ENCODE peak calls at places on chromosomes 11 and 22, in seven cellular contexts. T is vagina, E is mammary epithelial cell, J is H9, R is PC-3, V is stomach, G is tibial artery. S is an unnamed sample.
A peak's percentile ranks its signal among the peaks of the same experiment; 100 is the strongest.

GRCh38 chr11:95924414-95924760 is 480 bp upstream of the MTMR2 start:
- DNase-seq in T (no peak), E (peak; percentile 24), J (no peak), R (peak; percentile 76), V (no peak), G (no peak), S (no peak)

GRCh38 chr11:115418626-115419025 is 85.6 kb downstream of the CADM1 start:
- DNase-seq in T (no peak), E (no peak), J (no peak), R (no peak), V (no peak), G (no peak), S (no peak)

GRCh38 chr11:105732611-105733010 is 122.7 kb downstream of the GRIA4 start:
- DNase-seq in T (no peak), E (no peak), J (no peak), R (no peak), V (no peak), G (no peak), S (no peak)

GRCh38 chr11:36103933-36104530 is 160.2 kb downstream of the LDLRAD3 start:
- DNase-seq in T (no peak), E (no peak), J (no peak), R (no peak), V (no peak), G (no peak), S (no peak)

GRCh38 chr11:92911478-92911877 is 58.0 kb upstream of the MTNR1B start:
- DNase-seq in T (no peak), E (no peak), J (no peak), R (no peak), V (no peak), G (no peak), S (no peak)

GRCh38 chr11:133041928-133042890 is 490.1 kb downstream of the OPCML start:
- DNase-seq in T (no peak), E (no peak), J (no peak), R (no peak), V (no peak), G (no peak), S (no peak)

GRCh38 chr11:19872526-19873135 is 160.0 kb downstream of the NAV2 start:
- DNase-seq in T (no peak), E (peak; percentile 78), J (peak; percentile 78), R (no peak), V (no peak), G (no peak), S (no peak)

GRCh38 chr22:24091551-24092420 is 80.7 kb downstream of the CABIN1 start:
- DNase-seq in T (no peak), E (no peak), J (no peak), R (no peak), V (no peak), G (peak; percentile 55), S (peak; percentile 42)

GRCh38 chr11:44269369-44270351 is 40.3 kb downstream of the ALX4 start:
- DNase-seq in T (no peak), E (no peak), J (no peak), R (no peak), V (no peak), G (peak; percentile 42), S (peak; percentile 38)

GRCh38 chr11:57597461-57597892 is at the start of gene SERPING1:
- DNase-seq in T (peak; percentile 96), E (no peak), J (no peak), R (no peak), V (peak; percentile 34), G (peak; percentile 93), S (peak; percentile 77)

GRCh38 chr11:65127473-65128181 is 5.5 kb downstream of the MRPL49 start:
- DNase-seq in T (no peak), E (no peak), J (no peak), R (no peak), V (no peak), G (peak; percentile 44), S (no peak)

GRCh38 chr11:132674161-132674560 is 858.1 kb downstream of the OPCML start:
- DNase-seq in T (no peak), E (no peak), J (no peak), R (no peak), V (no peak), G (no peak), S (no peak)

GRCh38 chr11:1952806-1953482 is 5.8 kb downstream of the MRPL23 start:
- DNase-seq in T (no peak), E (no peak), J (no peak), R (no peak), V (no peak), G (peak; percentile 24), S (peak; percentile 37)

DNA sequence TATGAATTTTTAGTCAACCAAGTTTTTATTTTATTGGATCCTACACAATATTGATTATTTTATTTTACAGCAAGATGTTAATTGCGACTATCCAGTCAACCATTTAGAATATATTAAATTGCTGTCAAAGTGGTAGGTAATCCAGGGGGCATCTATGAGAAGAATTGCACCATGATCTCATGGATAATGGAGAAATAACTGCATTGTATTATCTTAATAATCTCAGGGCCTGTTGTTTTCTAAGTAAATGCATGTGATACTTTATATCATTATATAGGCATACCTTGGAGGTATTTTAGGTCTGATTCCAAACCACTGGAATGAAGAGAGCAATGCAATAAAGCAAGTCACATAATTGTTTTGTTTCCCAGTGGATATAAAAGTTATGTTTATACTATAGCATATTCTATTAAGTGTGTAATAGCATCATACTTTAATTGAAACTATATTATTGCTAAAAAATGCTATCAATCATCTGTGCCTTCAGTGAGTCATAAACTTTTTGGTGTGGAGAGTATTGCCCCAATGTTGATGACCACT is 595.4 kb upstream of the CHORDC1 start:
- DNase-seq in T (no peak), E (peak; percentile 41), J (no peak), R (peak; percentile 32), V (no peak), G (no peak), S (no peak)
- H3K9me3 ChIP-seq in T (no peaks in the 10 kb centered on the region), E (no peaks in the 10 kb centered on the region), J (no peaks in the 10 kb centered on the region), R (no peaks in the 10 kb centered on the region), V (no peaks in the 10 kb centered on the region), G (no peaks in the 10 kb centered on the region), S (no peaks in the 10 kb centered on the region)

DNA sequence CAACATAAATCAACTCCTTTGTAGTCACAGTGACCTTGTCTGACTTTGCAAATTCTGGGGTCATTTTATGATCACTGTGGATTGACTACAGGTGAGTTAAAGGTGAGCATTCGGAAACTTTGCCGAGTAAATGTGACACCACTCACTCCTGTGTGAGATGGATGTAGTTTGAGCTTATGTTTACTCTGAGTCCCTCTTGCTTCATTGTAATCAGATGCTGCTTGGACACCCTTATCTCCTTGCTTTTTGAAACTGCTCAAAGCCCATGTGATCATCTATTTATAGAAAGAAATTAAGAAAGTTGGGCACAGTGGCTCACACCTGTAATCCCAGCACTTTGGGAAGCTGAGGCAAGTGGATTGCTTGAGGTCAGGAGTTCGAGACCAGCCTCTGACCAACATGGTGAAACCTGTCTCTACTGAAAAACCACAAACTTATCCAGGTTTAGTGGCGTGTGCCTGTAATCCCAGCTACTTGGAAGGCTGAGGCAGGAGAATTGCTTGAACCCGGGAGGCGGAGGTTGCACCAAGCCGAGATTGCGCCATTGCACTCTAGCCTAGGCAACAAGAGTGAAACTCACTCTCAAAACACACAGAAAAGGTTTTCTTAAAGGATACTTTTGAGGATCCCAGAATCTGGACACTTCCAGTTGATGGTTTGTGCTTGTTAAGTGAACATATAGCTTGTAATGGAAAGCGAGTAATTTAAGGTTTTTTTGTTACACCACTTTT is 7.2 kb downstream of the FAM118A start:
- DNase-seq in T (no peak), E (no peak), J (no peak), R (no peak), V (no peak), G (no peak), S (no peak)
- H3K27ac ChIP-seq in T (peak overlapping the region; percentile 87), E (peak overlapping the region; percentile 71), J (no peak overlapping the region), R (no peak overlapping the region), V (peak overlapping the region; percentile 86), G (peak overlapping the region; percentile 82), S (peak overlapping the region; percentile 70)

GRCh38 chr22:37746366-37747089 is 49.7 kb downstream of the TRIOBP start:
- DNase-seq in T (no peak), E (peak; percentile 16), J (no peak), R (no peak), V (no peak), G (no peak), S (peak; percentile 76)

GRCh38 chr22:37747090-37747714 is 50.4 kb downstream of the TRIOBP start:
- DNase-seq in T (no peak), E (peak; percentile 56), J (peak; percentile 59), R (peak; percentile 80), V (no peak), G (no peak), S (no peak)

GRCh38 chr22:37748659-37749058 is 51.8 kb downstream of the TRIOBP start:
- DNase-seq in T (no peak), E (no peak), J (no peak), R (no peak), V (no peak), G (no peak), S (no peak)

GRCh38 chr22:37749223-37749622 is 52.4 kb downstream of the TRIOBP start:
- DNase-seq in T (no peak), E (peak; percentile 48), J (no peak), R (no peak), V (peak; percentile 84), G (no peak), S (peak; percentile 84)

GRCh38 chr22:37747715-37748100 is 50.9 kb downstream of the TRIOBP start:
- DNase-seq in T (no peak), E (no peak), J (no peak), R (no peak), V (no peak), G (no peak), S (no peak)
- H3K4me1 ChIP-seq in T (peaks cover 75% of the 10 kb centered on the region), E (peaks cover 81% of the 10 kb centered on the region), J (no peaks in the 10 kb centered on the region), R (peaks cover 75% of the 10 kb centered on the region), V (peaks cover 87% of the 10 kb centered on the region), G (peaks cover 55% of the 10 kb centered on the region), S (peaks cover 67% of the 10 kb centered on the region)

GRCh38 chr11:125552927-125553326 is 16.4 kb upstream of the EI24 start:
- DNase-seq in T (no peak), E (no peak), J (no peak), R (no peak), V (no peak), G (no peak), S (no peak)

GRCh38 chr11:125553357-125553756 is 15.9 kb upstream of the EI24 start:
- DNase-seq in T (no peak), E (no peak), J (no peak), R (no peak), V (no peak), G (no peak), S (no peak)

GRCh38 chr11:125554038-125554437 is 15.2 kb upstream of the EI24 start:
- DNase-seq in T (no peak), E (no peak), J (no peak), R (no peak), V (no peak), G (no peak), S (no peak)

GRCh38 chr11:125551835-125552342 is 17.4 kb upstream of the EI24 start:
- DNase-seq in T (no peak), E (no peak), J (no peak), R (no peak), V (no peak), G (no peak), S (no peak)

DNA sequence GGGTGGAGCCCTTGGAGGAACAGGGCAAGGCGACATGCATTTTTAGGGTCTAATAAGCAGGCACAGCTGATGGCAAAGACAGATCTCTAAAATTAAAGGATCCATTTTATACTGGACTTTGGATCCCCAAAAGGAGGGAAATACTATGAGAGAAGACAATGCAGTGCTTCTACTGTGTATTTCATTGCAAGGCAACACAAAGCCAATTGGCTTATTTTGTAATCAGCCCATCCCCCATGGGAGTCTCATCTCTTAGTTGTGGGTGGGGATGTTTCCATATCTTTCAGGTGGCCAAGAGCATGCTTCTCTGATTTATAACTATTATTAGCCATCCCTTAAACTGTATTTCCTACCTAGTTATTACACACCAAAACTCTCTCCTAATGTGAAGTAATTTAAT is 18.5 kb upstream of the EI24 start:
- DNase-seq in T (no peak), E (no peak), J (no peak), R (no peak), V (no peak), G (no peak), S (no peak)
- H3K9me3 ChIP-seq in T (peaks cover 11% of the 10 kb centered on the region), E (peaks cover 10% of the 10 kb centered on the region), J (peaks cover 25% of the 10 kb centered on the region), R (peaks cover 24% of the 10 kb centered on the region), V (peaks cover 35% of the 10 kb centered on the region), G (no peaks in the 10 kb centered on the region), S (peaks cover 13% of the 10 kb centered on the region)